ENCODE peak calls at places on chromosomes 4 and X, in five cellular contexts. B is A673, U is fibroblast of lung, S is psoas muscle, N is A549. H is an unnamed sample.

GRCh38 chr4:141180991-141181760 is 39.5 kb upstream of the ZNF330 start:
- DNase-seq in U (no peak), S (no peak), B (no peak), N (no peak), H (no peak)

GRCh38 chr4:37517326-37517725 is 168.8 kb downstream of the RELL1 start:
- DNase-seq in U (no peak), S (no peak), B (no peak), N (no peak), H (no peak)

GRCh38 chr4:48902266-48902665 is 4.3 kb downstream of the OCIAD2 start:
- DNase-seq in U (peak), S (no peak), N (no peak), B (peak), H (no peak)

GRCh38 chrX:24392709-24393108 is 32.3 kb downstream of the SUPT20HL1 start:
- DNase-seq in U (peak), S (no peak), N (no peak), B (no peak), H (no peak)

GRCh38 chr4:106898621-106899230 is 137.4 kb downstream of the DKK2 start:
- DNase-seq in U (peak), S (no peak), N (peak), B (peak), H (no peak)

GRCh38 chr4:153294631-153295030 is 49.9 kb upstream of the MND1 start:
- DNase-seq in S (no peak), N (no peak), B (no peak), U (no peak), H (no peak)

GRCh38 chrX:49290215-49290614 is 13.2 kb upstream of the GAGE10 start:
- DNase-seq in B (no peak), N (no peak), S (no peak), U (no peak), H (no peak)

GRCh38 chr4:65825121-65825520 is 154.8 kb upstream of the EPHA5 start:
- DNase-seq in U (no peak), S (no peak), B (peak), N (no peak), H (no peak)

GRCh38 chr4:41160856-41161255 is 53.5 kb downstream of the APBB2 start:
- DNase-seq in B (no peak), S (no peak), U (peak), N (no peak), H (no peak)

GRCh38 chr4:177220376-177220775 is 89.3 kb upstream of the NEIL3 start:
- DNase-seq in U (peak), B (no peak), N (no peak), S (no peak), H (no peak)

GRCh38 chr4:185587444-185588161 is 52.3 kb upstream of the PDLIM3 start:
- DNase-seq in N (no peak), U (peak), B (no peak), S (peak), H (no peak)

GRCh38 chr4:83238393-83238792 is 46.2 kb downstream of the COQ2 start:
- DNase-seq in N (no peak), U (no peak), B (no peak), S (no peak), H (no peak)

GRCh38 chr4:87068591-87069021 is 133.8 kb downstream of the AFF1 start:
- DNase-seq in B (peak), N (no peak), U (peak), S (no peak), H (no peak)

GRCh38 chr4:188811116-188811515 is 671.9 kb downstream of the TRIML1 start:
- DNase-seq in B (no peak), N (no peak), U (no peak), S (no peak), H (no peak)

GRCh38 chr4:150078041-150078995 is at the start of gene DCLK2:
- DNase-seq in N (peak), S (peak), U (peak), B (peak), H (peak)

GRCh38 chrX:30895331-30895730 is 6.3 kb upstream of the TAB3 start:
- DNase-seq in U (no peak), S (no peak), B (no peak), N (no peak), H (no peak)

GRCh38 chrX:1072637-1073377 is 139.6 kb downstream of the CRLF2 start:
- DNase-seq in S (no peak), B (peak), U (no peak), N (no peak), H (no peak)

GRCh38 chr4:65495439-65495838 is 174.8 kb downstream of the EPHA5 start:
- DNase-seq in N (no peak), B (no peak), S (no peak), U (no peak), H (no peak)

GRCh38 chrX:134694333-134694925 is 36.2 kb upstream of the PLAC1 start:
- DNase-seq in S (no peak), N (no peak), U (no peak), B (no peak), H (no peak)

GRCh38 chr4:138775485-138775884 is 240.1 kb upstream of the NOCT start:
- DNase-seq in S (no peak), N (no peak), B (no peak), U (no peak), H (no peak)

GRCh38 chrX:37543324-37543723 is 28.1 kb upstream of the LANCL3 start:
- DNase-seq in S (no peak), U (no peak), B (no peak), N (no peak), H (no peak)

GRCh38 chrX:2325076-2325784 is 175.5 kb downstream of the DHRSX start:
- DNase-seq in S (peak), B (peak), N (no peak), U (peak), H (peak)

GRCh38 chr4:52914051-52914605 is 52.0 kb downstream of the RASL11B start:
- DNase-seq in S (no peak), N (no peak), U (peak), B (no peak), H (no peak)

GRCh38 chrX:117998171-117998570 is 118.4 kb downstream of the KLHL13 start:
- DNase-seq in B (no peak), S (no peak), N (no peak), U (no peak), H (no peak)

GRCh38 chrX:105758784-105759183 is 63.6 kb upstream of the NRK start:
- DNase-seq in B (no peak), S (no peak), N (no peak), U (peak), H (no peak)

GRCh38 chrX:11758400-11759171 is 549 bp downstream of the MSL3 start:
- DNase-seq in B (peak), S (peak), U (peak), N (peak), H (peak)

GRCh38 chrX:113828470-113828869 is 755.4 kb upstream of the HTR2C start:
- DNase-seq in S (no peak), N (no peak), B (no peak), U (no peak), H (no peak)

GRCh38 chr4:150045410-150045809 is 32.8 kb upstream of the DCLK2 start:
- DNase-seq in N (no peak), B (no peak), S (no peak), U (no peak), H (no peak)

GRCh38 chr4:19700951-19701350 is 550.8 kb upstream of the SLIT2 start:
- DNase-seq in N (no peak), U (peak), S (no peak), B (peak), H (no peak)

DNA sequence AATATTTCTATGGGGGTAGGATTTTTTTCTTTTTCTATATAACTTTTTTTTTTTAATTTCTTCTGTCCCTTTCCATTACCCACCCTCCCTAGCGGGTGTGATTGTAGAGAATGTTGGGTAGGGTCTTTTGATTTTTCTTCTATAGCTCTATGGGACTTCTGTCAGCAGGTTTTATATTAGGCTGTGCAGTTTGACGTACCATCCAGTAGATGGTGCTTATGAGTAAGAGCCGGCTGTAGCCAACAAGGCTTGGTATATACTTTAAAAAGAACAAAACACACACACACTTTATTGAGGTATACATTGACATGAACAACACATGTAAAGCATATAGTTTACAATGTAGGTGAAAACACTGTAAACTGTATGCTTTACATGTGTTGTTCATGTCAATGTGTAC is 247.9 kb upstream of the POF1B start:
- DNase-seq in B (peak), N (no peak), S (no peak), U (no peak), H (no peak)
- TF ChIP-seq CTCF in B (peak), N (no peak), S (peak), U (no peak), H (no peak)

DNA sequence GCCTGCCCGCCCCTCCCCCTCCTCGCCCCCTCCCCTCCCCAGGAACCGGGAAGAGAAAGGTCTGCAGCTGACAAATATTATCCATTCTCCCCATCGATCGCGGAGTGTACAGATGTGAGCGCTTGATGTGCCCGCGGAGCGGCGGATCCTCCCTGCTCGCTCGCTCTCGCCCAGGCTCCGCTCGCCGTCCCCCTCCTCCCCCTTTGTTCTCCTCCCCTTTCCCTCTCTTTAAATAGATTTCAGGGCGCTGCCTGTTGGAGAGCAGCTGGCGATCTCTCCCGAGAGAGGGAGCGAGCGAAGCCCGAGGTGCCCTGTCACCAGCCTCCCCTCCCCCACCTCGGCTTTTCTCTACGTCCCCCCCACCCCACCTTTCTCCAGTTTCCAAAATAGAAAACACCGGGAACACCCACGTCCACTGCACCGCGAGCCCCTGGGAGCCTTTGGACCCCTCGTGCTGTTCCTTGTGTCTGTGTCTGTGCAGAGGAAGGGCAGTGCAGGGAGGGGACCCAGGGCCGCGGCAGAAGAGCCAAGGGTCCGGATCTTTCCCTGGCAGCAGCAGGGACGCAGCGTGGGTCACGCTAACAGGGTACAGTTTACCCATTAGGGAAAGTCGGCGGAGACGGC is 56.6 kb upstream of the BCOR start:
- DNase-seq in U (peak), N (peak), B (peak), S (no peak), H (no peak)
- TF ChIP-seq CTCF in U (no peak), N (no peak), B (no peak), S (peak), H (no peak)

GRCh38 chr4:144353240-144353639 is 212.7 kb upstream of the GYPA start:
- DNase-seq in N (no peak), B (no peak), S (no peak), U (no peak), H (no peak)

GRCh38 chr4:144360394-144360793 is 219.9 kb upstream of the GYPA start:
- DNase-seq in S (no peak), N (no peak), U (no peak), B (no peak), H (no peak)

GRCh38 chr4:144356941-144357381 is 216.4 kb upstream of the GYPA start:
- DNase-seq in B (peak), U (no peak), S (no peak), N (no peak), H (no peak)

GRCh38 chr4:144357970-144358369 is 217.5 kb upstream of the GYPA start:
- DNase-seq in N (no peak), U (no peak), S (no peak), B (peak), H (no peak)

GRCh38 chr4:144355809-144356757 is 215.6 kb upstream of the GYPA start:
- DNase-seq in B (peak), N (peak), U (peak), S (no peak), H (no peak)
- TF ChIP-seq CTCF in B (peak), N (peak), U (no peak), S (no peak), H (no peak)

DNA sequence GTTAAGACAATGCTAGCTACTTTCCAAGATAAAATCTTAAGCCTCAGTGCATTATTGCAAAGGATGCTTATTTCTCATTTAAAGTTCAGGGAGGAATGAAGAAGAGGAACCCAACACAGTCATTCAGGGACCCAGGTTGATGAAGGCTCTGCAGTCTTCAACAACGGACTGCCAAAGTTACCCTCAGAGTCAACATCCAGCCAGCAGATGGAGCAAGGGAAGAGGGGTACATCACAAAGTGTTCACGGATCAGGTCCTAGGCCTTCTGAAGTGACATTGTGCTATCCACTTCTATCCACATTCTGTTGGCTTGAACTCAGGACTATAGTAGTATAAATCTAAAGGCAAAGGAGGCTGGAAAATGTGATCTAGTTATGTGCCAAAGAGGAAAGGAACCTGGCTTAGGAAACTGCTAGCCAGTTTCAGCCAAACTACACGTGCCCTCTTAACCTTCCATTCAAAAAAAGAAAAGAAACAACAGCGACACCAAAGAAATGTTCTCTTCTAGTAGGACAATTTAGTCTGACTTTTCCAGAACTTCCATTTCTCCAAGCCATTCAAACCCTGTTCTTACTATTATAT is 28.8 kb downstream of the NKX6-1 start:
- DNase-seq in U (no peak), N (no peak), B (peak), S (no peak), H (no peak)
- TF ChIP-seq CTCF in U (peak), N (no peak), B (peak), S (no peak), H (no peak)

H was measured in omental fat pad.